ENCODE peak calls at places on chromosomes 2 and 18, in four cellular contexts. K is astrocyte of the cerebellum, S is lower leg skin, F is psoas muscle. Z is an unnamed sample.

GRCh38 chr18:35756506-35757117 is 175.1 kb downstream of the GALNT1 start:
- DNase-seq in K (peak; percentile 37), S (peak; percentile 84), F (no peak), Z (no peak)

GRCh38 chr18:46419391-46420141 is 237.5 kb downstream of the LOXHD1 start:
- DNase-seq in K (no peak), S (peak; percentile 64), F (no peak), Z (no peak)

GRCh38 chr2:198232281-198232680 is 427.9 kb downstream of the PLCL1 start:
- DNase-seq in K (no peak), S (no peak), F (no peak), Z (no peak)

GRCh38 chr18:50203801-50204604 is 9.1 kb upstream of the MYO5B start:
- DNase-seq in K (peak; percentile 16), S (no peak), F (no peak), Z (no peak)

GRCh38 chr2:40488101-40488598 is 36.3 kb upstream of the SLC8A1 start:
- DNase-seq in K (no peak), S (no peak), F (no peak), Z (peak; percentile 16)

GRCh38 chr2:208128136-208128535 is 1.5 kb downstream of the CRYGC start:
- DNase-seq in K (no peak), S (no peak), F (no peak), Z (no peak)

GRCh38 chr18:74337155-74337911 is 21.7 kb downstream of the C18orf63 start:
- DNase-seq in K (no peak), S (no peak), F (no peak), Z (no peak)

GRCh38 chr2:200814917-200815316 is 3.2 kb downstream of the BZW1 start:
- DNase-seq in K (no peak), S (no peak), F (no peak), Z (no peak)

GRCh38 chr2:39421354-39421753 is 15.7 kb downstream of the MAP4K3 start:
- DNase-seq in K (no peak), S (no peak), F (no peak), Z (no peak)

DNA sequence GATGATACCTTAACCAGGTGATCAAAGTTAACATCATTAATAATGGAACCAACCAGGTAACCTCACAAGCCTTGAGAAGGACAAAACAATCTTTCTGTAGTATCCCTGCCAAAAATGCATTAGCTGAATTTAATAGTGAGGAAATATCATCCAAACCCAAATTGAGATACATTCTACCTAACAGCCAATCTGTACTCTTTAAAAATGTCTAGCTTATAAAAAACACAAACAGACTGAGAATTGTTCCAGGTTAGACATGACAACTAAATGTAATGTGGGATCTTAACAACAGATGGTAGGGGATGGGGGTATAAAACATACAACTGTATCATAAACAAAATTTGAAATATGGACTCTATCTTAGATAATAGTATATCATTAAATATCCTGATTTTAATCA is 1.9 kb downstream of the FANCL start:
- DNase-seq in K (no peak), S (no peak), F (no peak), Z (no peak)
- H3K4me3 ChIP-seq in K (no peak overlapping the region), S (no peak overlapping the region), F (no peak overlapping the region), Z (peak overlapping the region; percentile 75)

DNA sequence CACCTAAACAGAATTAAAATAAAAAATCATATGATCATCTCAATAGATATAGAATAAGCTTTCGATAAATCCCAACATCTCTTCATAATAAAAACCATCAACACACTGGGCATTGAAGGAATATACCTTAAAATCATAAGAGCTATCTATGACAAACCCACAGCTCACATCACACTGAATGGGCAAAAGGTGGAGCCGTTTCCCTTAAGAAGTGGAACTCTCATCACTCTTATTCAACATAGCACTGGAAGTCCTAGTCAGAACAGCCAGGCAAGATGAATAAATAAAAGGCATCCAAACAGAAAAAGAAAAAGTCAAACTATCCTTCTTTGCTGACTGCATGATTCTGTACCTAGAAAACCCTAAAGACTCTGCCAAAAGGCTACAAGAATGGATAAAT is 510.3 kb downstream of the ZNF804A start:
- DNase-seq in K (no peak), S (no peak), F (no peak), Z (no peak)
- TF ChIP-seq CTCF in K (no peak), S (no peak), F (no peak), Z (no peak)

DNA sequence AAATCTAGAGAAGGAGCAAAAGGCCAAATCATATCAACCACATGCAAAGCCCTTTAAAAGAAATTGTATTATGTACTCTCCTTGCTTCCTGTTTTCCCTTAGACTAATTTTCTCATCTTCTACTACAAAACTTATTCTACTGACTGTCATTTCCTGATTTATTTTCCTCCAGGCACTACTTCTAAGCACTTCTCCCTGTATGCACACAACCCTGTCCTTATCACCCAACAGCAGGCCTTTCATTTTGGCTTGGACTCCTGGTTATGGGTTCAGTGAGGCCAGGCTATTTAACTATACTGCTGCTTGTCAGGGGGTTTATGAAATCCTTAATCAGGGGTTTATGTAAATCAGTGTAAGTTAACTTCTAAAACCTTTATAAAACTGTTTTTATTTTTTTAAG is 205.1 kb upstream of the FAM98A start:
- DNase-seq in K (no peak), S (no peak), F (no peak), Z (no peak)
- H3K4me3 ChIP-seq in K (no peak overlapping the region), S (no peak overlapping the region), F (no peak overlapping the region), Z (no peak overlapping the region)

GRCh38 chr2:118814368-118814767 is 33.1 kb downstream of the EN1 start:
- DNase-seq in K (no peak), S (no peak), F (no peak), Z (no peak)

GRCh38 chr2:118815731-118816130 is 31.7 kb downstream of the EN1 start:
- DNase-seq in K (no peak), S (peak; percentile 81), F (no peak), Z (no peak)

GRCh38 chr2:118813601-118814000 is 33.8 kb downstream of the EN1 start:
- DNase-seq in K (no peak), S (no peak), F (no peak), Z (no peak)

GRCh38 chr2:118816669-118817068 is 30.8 kb downstream of the EN1 start:
- DNase-seq in K (no peak), S (peak; percentile 3), F (no peak), Z (no peak)

GRCh38 chr2:118815314-118815713 is 32.1 kb downstream of the EN1 start:
- DNase-seq in K (no peak), S (peak; percentile 52), F (no peak), Z (no peak)
- TF ChIP-seq CTCF in K (no peak), S (no peak), F (no peak), Z (no peak)

GRCh38 chr2:240412975-240413812 is 22.3 kb upstream of the GPC1 start:
- DNase-seq in K (no peak), S (peak; percentile 79), F (peak; percentile 48), Z (no peak)

GRCh38 chr2:240412211-240412830 is 23.1 kb upstream of the GPC1 start:
- DNase-seq in K (no peak), S (peak; percentile 76), F (peak; percentile 57), Z (no peak)

GRCh38 chr2:240410004-240410403 is 25.5 kb upstream of the GPC1 start:
- DNase-seq in K (no peak), S (no peak), F (no peak), Z (no peak)

GRCh38 chr2:240410808-240411207 is 24.7 kb upstream of the GPC1 start:
- DNase-seq in K (no peak), S (peak; percentile 64), F (no peak), Z (no peak)

DNA sequence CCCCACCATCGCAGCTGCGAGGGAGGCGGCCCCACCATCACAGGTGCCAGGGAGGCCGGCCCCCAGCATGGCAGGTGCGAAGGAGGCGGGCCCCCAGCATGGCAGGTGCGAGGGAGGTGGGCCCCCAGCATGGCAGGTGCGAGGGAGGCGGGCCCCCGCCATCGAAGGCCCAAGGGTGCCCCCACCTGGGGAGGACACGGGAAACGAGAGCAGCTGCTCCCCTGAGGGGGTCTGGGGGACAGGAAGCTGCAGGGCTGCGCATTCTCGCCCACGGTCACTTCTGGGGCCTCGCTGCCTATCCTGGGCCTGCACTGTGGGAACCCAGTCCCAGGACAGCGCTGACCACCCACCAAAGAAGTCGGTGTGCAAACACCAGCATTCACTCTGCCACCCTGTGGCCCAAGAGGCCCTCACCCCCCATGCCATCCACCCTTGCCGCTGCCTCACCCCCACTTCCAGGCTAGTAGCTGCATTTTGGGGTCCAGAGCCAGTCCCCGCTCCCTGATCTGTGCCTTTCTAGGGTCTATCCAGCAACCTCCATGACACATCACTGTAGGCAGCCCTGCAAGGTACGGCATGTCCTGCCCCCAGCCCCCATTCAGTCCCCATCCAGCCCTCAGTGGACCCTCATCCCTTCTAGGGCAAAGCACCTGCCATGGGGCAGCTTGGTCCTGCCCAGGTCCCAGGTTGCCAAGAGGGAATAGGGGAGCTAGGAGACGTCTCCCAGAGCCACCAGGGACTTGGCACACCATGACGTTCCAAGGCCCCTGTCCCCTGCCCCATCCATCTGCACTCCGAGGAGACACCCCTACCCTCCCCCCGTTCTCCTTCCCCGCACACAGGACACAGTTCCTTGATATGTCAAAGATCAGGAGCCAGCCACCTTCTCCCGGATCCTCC is 24.0 kb upstream of the GPC1 start:
- DNase-seq in K (no peak), S (peak; percentile 66), F (peak; percentile 43), Z (no peak)
- H3K4me3 ChIP-seq in K (no peak overlapping the region), S (no peak overlapping the region), F (no peak overlapping the region), Z (no peak overlapping the region)

DNA sequence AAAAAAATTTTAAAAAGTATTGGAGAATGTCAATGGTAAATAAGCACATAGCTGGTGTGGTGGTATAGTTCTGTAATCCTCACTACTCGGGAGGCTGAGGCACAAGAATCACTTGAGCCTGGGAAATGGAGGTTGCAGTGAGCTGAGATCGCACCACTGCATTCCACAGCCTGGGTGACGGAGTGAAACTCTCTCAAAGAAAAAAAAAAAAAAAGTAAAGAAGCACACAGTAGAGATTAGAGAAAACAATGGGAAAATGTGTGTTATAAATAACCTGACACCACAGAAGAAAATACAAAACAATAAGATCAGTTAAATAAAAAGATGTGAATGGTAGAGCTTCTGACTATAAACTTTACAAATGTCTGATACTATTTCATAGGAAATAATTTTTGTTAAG is 163.7 kb upstream of the WDSUB1 start:
- DNase-seq in K (no peak), S (no peak), F (no peak), Z (no peak)
- TF ChIP-seq CTCF in K (no peak), S (no peak), F (no peak), Z (no peak)